ENCODE peak calls at places on chromosome 22, in five cellular contexts. One of them, this sample, is unnamed.

GRCh38 chr22:23835773-23836144 is 3.0 kb downstream of the DERL3 start:
- DNase-seq in Panc1: no peak
- DNase-seq in stimulated activated CD8-positive, alpha-beta memory T cell treated with anti-CD3 and anti-CD28 coated beads, Interleukin-15, amount 100 ng/mL, for 1 hour: no peak
- DNase-seq in IMR-90: no peak
- DNase-seq in ELF-1: no peak
- DNase-seq in this sample: peak

GRCh38 chr22:41447435-41448188 is 1.0 kb upstream of the TOB2 start:
- DNase-seq in Panc1: no peak
- DNase-seq in stimulated activated CD8-positive, alpha-beta memory T cell treated with anti-CD3 and anti-CD28 coated beads, Interleukin-15, amount 100 ng/mL, for 1 hour: peak
- DNase-seq in IMR-90: peak
- DNase-seq in ELF-1: peak
- DNase-seq in this sample: peak

GRCh38 chr22:28424427-28425080 is 255.1 kb downstream of the TTC28 start:
- DNase-seq in Panc1: peak
- DNase-seq in stimulated activated CD8-positive, alpha-beta memory T cell treated with anti-CD3 and anti-CD28 coated beads, Interleukin-15, amount 100 ng/mL, for 1 hour: no peak
- DNase-seq in IMR-90: peak
- DNase-seq in ELF-1: no peak
- DNase-seq in this sample: no peak

GRCh38 chr22:20015971-20016733 is 471 bp downstream of the ARVCF start:
- DNase-seq in Panc1: no peak
- DNase-seq in stimulated activated CD8-positive, alpha-beta memory T cell treated with anti-CD3 and anti-CD28 coated beads, Interleukin-15, amount 100 ng/mL, for 1 hour: no peak
- DNase-seq in IMR-90: no peak
- DNase-seq in ELF-1: no peak
- DNase-seq in this sample: peak

GRCh38 chr22:24845036-24845918 is 39.3 kb downstream of the SGSM1 start:
- DNase-seq in Panc1: no peak
- DNase-seq in stimulated activated CD8-positive, alpha-beta memory T cell treated with anti-CD3 and anti-CD28 coated beads, Interleukin-15, amount 100 ng/mL, for 1 hour: no peak
- DNase-seq in IMR-90: peak
- DNase-seq in ELF-1: no peak
- DNase-seq in this sample: peak

GRCh38 chr22:44380716-44381500 is 68.2 kb upstream of the SHISAL1 start:
- DNase-seq in Panc1: no peak
- DNase-seq in stimulated activated CD8-positive, alpha-beta memory T cell treated with anti-CD3 and anti-CD28 coated beads, Interleukin-15, amount 100 ng/mL, for 1 hour: no peak
- DNase-seq in IMR-90: no peak
- DNase-seq in ELF-1: no peak
- DNase-seq in this sample: no peak

GRCh38 chr22:45968751-45969413 is 8.1 kb downstream of the WNT7B start:
- DNase-seq in Panc1: peak
- DNase-seq in stimulated activated CD8-positive, alpha-beta memory T cell treated with anti-CD3 and anti-CD28 coated beads, Interleukin-15, amount 100 ng/mL, for 1 hour: no peak
- DNase-seq in IMR-90: peak
- DNase-seq in ELF-1: no peak
- DNase-seq in this sample: no peak

GRCh38 chr22:31287818-31288495 is 4.3 kb downstream of the PIK3IP1 start:
- DNase-seq in Panc1: no peak
- DNase-seq in stimulated activated CD8-positive, alpha-beta memory T cell treated with anti-CD3 and anti-CD28 coated beads, Interleukin-15, amount 100 ng/mL, for 1 hour: no peak
- DNase-seq in IMR-90: no peak
- DNase-seq in ELF-1: no peak
- DNase-seq in this sample: no peak

GRCh38 chr22:38489142-38489541 is 17.0 kb downstream of the DDX17 start:
- DNase-seq in Panc1: no peak
- DNase-seq in stimulated activated CD8-positive, alpha-beta memory T cell treated with anti-CD3 and anti-CD28 coated beads, Interleukin-15, amount 100 ng/mL, for 1 hour: no peak
- DNase-seq in IMR-90: no peak
- DNase-seq in ELF-1: no peak
- DNase-seq in this sample: no peak

GRCh38 chr22:31313366-31314147 is 21.3 kb upstream of the PIK3IP1 start:
- DNase-seq in Panc1: no peak
- DNase-seq in stimulated activated CD8-positive, alpha-beta memory T cell treated with anti-CD3 and anti-CD28 coated beads, Interleukin-15, amount 100 ng/mL, for 1 hour: peak
- DNase-seq in IMR-90: peak
- DNase-seq in ELF-1: peak
- DNase-seq in this sample: peak

GRCh38 chr22:27124336-27125023 is 467.1 kb downstream of the MIAT start:
- DNase-seq in Panc1: no peak
- DNase-seq in stimulated activated CD8-positive, alpha-beta memory T cell treated with anti-CD3 and anti-CD28 coated beads, Interleukin-15, amount 100 ng/mL, for 1 hour: no peak
- DNase-seq in IMR-90: no peak
- DNase-seq in ELF-1: no peak
- DNase-seq in this sample: no peak

GRCh38 chr22:32951081-32951806 is 106.9 kb downstream of the SYN3 start:
- DNase-seq in Panc1: no peak
- DNase-seq in stimulated activated CD8-positive, alpha-beta memory T cell treated with anti-CD3 and anti-CD28 coated beads, Interleukin-15, amount 100 ng/mL, for 1 hour: no peak
- DNase-seq in IMR-90: no peak
- DNase-seq in ELF-1: peak
- DNase-seq in this sample: no peak

GRCh38 chr22:50009765-50010675 is 2.5 kb downstream of the IL17REL start:
- DNase-seq in Panc1: no peak
- DNase-seq in stimulated activated CD8-positive, alpha-beta memory T cell treated with anti-CD3 and anti-CD28 coated beads, Interleukin-15, amount 100 ng/mL, for 1 hour: no peak
- DNase-seq in IMR-90: no peak
- DNase-seq in ELF-1: no peak
- DNase-seq in this sample: no peak

GRCh38 chr22:31739795-31740201 is 10.1 kb downstream of the PRR14L start:
- DNase-seq in Panc1: no peak
- DNase-seq in stimulated activated CD8-positive, alpha-beta memory T cell treated with anti-CD3 and anti-CD28 coated beads, Interleukin-15, amount 100 ng/mL, for 1 hour: no peak
- DNase-seq in IMR-90: no peak
- DNase-seq in ELF-1: no peak
- DNase-seq in this sample: no peak

GRCh38 chr22:36617694-36618522 is 85.6 kb downstream of the CACNG2 start:
- DNase-seq in Panc1: no peak
- DNase-seq in stimulated activated CD8-positive, alpha-beta memory T cell treated with anti-CD3 and anti-CD28 coated beads, Interleukin-15, amount 100 ng/mL, for 1 hour: no peak
- DNase-seq in IMR-90: no peak
- DNase-seq in ELF-1: no peak
- DNase-seq in this sample: peak

GRCh38 chr22:49955581-49956417 is 4.8 kb upstream of the PIM3 start:
- DNase-seq in Panc1: no peak
- DNase-seq in stimulated activated CD8-positive, alpha-beta memory T cell treated with anti-CD3 and anti-CD28 coated beads, Interleukin-15, amount 100 ng/mL, for 1 hour: no peak
- DNase-seq in IMR-90: no peak
- DNase-seq in ELF-1: no peak
- DNase-seq in this sample: no peak

GRCh38 chr22:44360686-44361381 is 48.1 kb upstream of the SHISAL1 start:
- DNase-seq in Panc1: no peak
- DNase-seq in stimulated activated CD8-positive, alpha-beta memory T cell treated with anti-CD3 and anti-CD28 coated beads, Interleukin-15, amount 100 ng/mL, for 1 hour: no peak
- DNase-seq in IMR-90: peak
- DNase-seq in ELF-1: peak
- DNase-seq in this sample: no peak

GRCh38 chr22:45692549-45692948 is 20.9 kb downstream of the ATXN10 start:
- DNase-seq in Panc1: no peak
- DNase-seq in stimulated activated CD8-positive, alpha-beta memory T cell treated with anti-CD3 and anti-CD28 coated beads, Interleukin-15, amount 100 ng/mL, for 1 hour: no peak
- DNase-seq in IMR-90: peak
- DNase-seq in ELF-1: no peak
- DNase-seq in this sample: no peak

GRCh38 chr22:42160830-42161696 is 30.5 kb upstream of the CYP2D6 start:
- DNase-seq in Panc1: no peak
- DNase-seq in stimulated activated CD8-positive, alpha-beta memory T cell treated with anti-CD3 and anti-CD28 coated beads, Interleukin-15, amount 100 ng/mL, for 1 hour: no peak
- DNase-seq in IMR-90: no peak
- DNase-seq in ELF-1: no peak
- DNase-seq in this sample: no peak

GRCh38 chr22:45553333-45554039 is 50.8 kb downstream of the FBLN1 start:
- DNase-seq in Panc1: peak
- DNase-seq in stimulated activated CD8-positive, alpha-beta memory T cell treated with anti-CD3 and anti-CD28 coated beads, Interleukin-15, amount 100 ng/mL, for 1 hour: peak
- DNase-seq in IMR-90: peak
- DNase-seq in ELF-1: peak
- DNase-seq in this sample: peak

GRCh38 chr22:19497245-19497644 is 17.5 kb downstream of the CDC45 start:
- DNase-seq in Panc1: no peak
- DNase-seq in stimulated activated CD8-positive, alpha-beta memory T cell treated with anti-CD3 and anti-CD28 coated beads, Interleukin-15, amount 100 ng/mL, for 1 hour: no peak
- DNase-seq in IMR-90: peak
- DNase-seq in ELF-1: no peak
- DNase-seq in this sample: no peak

GRCh38 chr22:27850000-27850465 is 48.5 kb upstream of the MN1 start:
- DNase-seq in Panc1: no peak
- DNase-seq in stimulated activated CD8-positive, alpha-beta memory T cell treated with anti-CD3 and anti-CD28 coated beads, Interleukin-15, amount 100 ng/mL, for 1 hour: no peak
- DNase-seq in IMR-90: no peak
- DNase-seq in ELF-1: no peak
- DNase-seq in this sample: peak

GRCh38 chr22:42770941-42771647 is 50.4 kb upstream of the A4GALT start:
- DNase-seq in Panc1: no peak
- DNase-seq in stimulated activated CD8-positive, alpha-beta memory T cell treated with anti-CD3 and anti-CD28 coated beads, Interleukin-15, amount 100 ng/mL, for 1 hour: no peak
- DNase-seq in IMR-90: no peak
- DNase-seq in ELF-1: no peak
- DNase-seq in this sample: no peak

GRCh38 chr22:37259540-37260029 is 15.5 kb upstream of the RAC2 start:
- DNase-seq in Panc1: no peak
- DNase-seq in stimulated activated CD8-positive, alpha-beta memory T cell treated with anti-CD3 and anti-CD28 coated beads, Interleukin-15, amount 100 ng/mL, for 1 hour: no peak
- DNase-seq in IMR-90: peak
- DNase-seq in ELF-1: peak
- DNase-seq in this sample: no peak

GRCh38 chr22:46519377-46519776 is 18.0 kb downstream of the CELSR1 start:
- DNase-seq in Panc1: no peak
- DNase-seq in stimulated activated CD8-positive, alpha-beta memory T cell treated with anti-CD3 and anti-CD28 coated beads, Interleukin-15, amount 100 ng/mL, for 1 hour: no peak
- DNase-seq in IMR-90: no peak
- DNase-seq in ELF-1: no peak
- DNase-seq in this sample: no peak

GRCh38 chr22:19779011-19779421 is 18.4 kb downstream of the TBX1 start:
- DNase-seq in Panc1: no peak
- DNase-seq in stimulated activated CD8-positive, alpha-beta memory T cell treated with anti-CD3 and anti-CD28 coated beads, Interleukin-15, amount 100 ng/mL, for 1 hour: no peak
- DNase-seq in IMR-90: no peak
- DNase-seq in ELF-1: no peak
- DNase-seq in this sample: no peak

GRCh38 chr22:25853902-25854301 is 111.9 kb downstream of the MYO18B start:
- DNase-seq in Panc1: no peak
- DNase-seq in stimulated activated CD8-positive, alpha-beta memory T cell treated with anti-CD3 and anti-CD28 coated beads, Interleukin-15, amount 100 ng/mL, for 1 hour: no peak
- DNase-seq in IMR-90: no peak
- DNase-seq in ELF-1: no peak
- DNase-seq in this sample: no peak

GRCh38 chr22:50148991-50149721 is 21.4 kb upstream of the PANX2 start:
- DNase-seq in Panc1: peak
- DNase-seq in stimulated activated CD8-positive, alpha-beta memory T cell treated with anti-CD3 and anti-CD28 coated beads, Interleukin-15, amount 100 ng/mL, for 1 hour: peak
- DNase-seq in IMR-90: peak
- DNase-seq in ELF-1: peak
- DNase-seq in this sample: peak

GRCh38 chr22:29344137-29344536 is 28.6 kb upstream of the RASL10A start:
- DNase-seq in Panc1: peak
- DNase-seq in stimulated activated CD8-positive, alpha-beta memory T cell treated with anti-CD3 and anti-CD28 coated beads, Interleukin-15, amount 100 ng/mL, for 1 hour: no peak
- DNase-seq in IMR-90: peak
- DNase-seq in ELF-1: peak
- DNase-seq in this sample: peak

GRCh38 chr22:31630331-31631329 is 31.4 kb downstream of the PISD start:
- DNase-seq in Panc1: no peak
- DNase-seq in stimulated activated CD8-positive, alpha-beta memory T cell treated with anti-CD3 and anti-CD28 coated beads, Interleukin-15, amount 100 ng/mL, for 1 hour: peak
- DNase-seq in IMR-90: peak
- DNase-seq in ELF-1: peak
- DNase-seq in this sample: peak

GRCh38 chr22:26592368-26593015 is 2.6 kb upstream of the TPST2 start:
- DNase-seq in Panc1: no peak
- DNase-seq in stimulated activated CD8-positive, alpha-beta memory T cell treated with anti-CD3 and anti-CD28 coated beads, Interleukin-15, amount 100 ng/mL, for 1 hour: no peak
- DNase-seq in IMR-90: no peak
- DNase-seq in ELF-1: no peak
- DNase-seq in this sample: no peak

GRCh38 chr22:45271667-45272188 is 13.0 kb upstream of the UPK3A start:
- DNase-seq in Panc1: no peak
- DNase-seq in stimulated activated CD8-positive, alpha-beta memory T cell treated with anti-CD3 and anti-CD28 coated beads, Interleukin-15, amount 100 ng/mL, for 1 hour: no peak
- DNase-seq in IMR-90: no peak
- DNase-seq in ELF-1: no peak
- DNase-seq in this sample: peak

GRCh38 chr22:46367707-46368191 is 32.2 kb downstream of the TRMU start:
- DNase-seq in Panc1: peak
- DNase-seq in stimulated activated CD8-positive, alpha-beta memory T cell treated with anti-CD3 and anti-CD28 coated beads, Interleukin-15, amount 100 ng/mL, for 1 hour: peak
- DNase-seq in IMR-90: peak
- DNase-seq in ELF-1: peak
- DNase-seq in this sample: no peak

GRCh38 chr22:39138357-39138997 is 14.0 kb downstream of the CBX7 start:
- DNase-seq in Panc1: no peak
- DNase-seq in stimulated activated CD8-positive, alpha-beta memory T cell treated with anti-CD3 and anti-CD28 coated beads, Interleukin-15, amount 100 ng/mL, for 1 hour: no peak
- DNase-seq in IMR-90: no peak
- DNase-seq in ELF-1: no peak
- DNase-seq in this sample: no peak

GRCh38 chr22:26239561-26239960 is 70.3 kb downstream of the SEZ6L start:
- DNase-seq in Panc1: no peak
- DNase-seq in stimulated activated CD8-positive, alpha-beta memory T cell treated with anti-CD3 and anti-CD28 coated beads, Interleukin-15, amount 100 ng/mL, for 1 hour: no peak
- DNase-seq in IMR-90: no peak
- DNase-seq in ELF-1: no peak
- DNase-seq in this sample: no peak

This sample was measured in G401.